ENCODE peak calls at places on chromosomes 12 and 14, in eight cellular contexts. One of them, this sample, is unnamed.

GRCh38 chr14:104638190-104638589 is 33.6 kb upstream of the TMEM179 start:
- DNase-seq in fibroblast of lung: no peak
- DNase-seq in fibroblast of mammary gland: no peak
- DNase-seq in AG04450: no peak
- DNase-seq in fibroblast of the aortic adventitia: no peak
- DNase-seq in ovary: no peak
- DNase-seq in cardiac fibroblast: no peak
- DNase-seq in H1: no peak
- DNase-seq in this sample: no peak

GRCh38 chr12:52523825-52524224 is 3.6 kb upstream of the KRT5 start:
- DNase-seq in fibroblast of lung: no peak
- DNase-seq in fibroblast of mammary gland: no peak
- DNase-seq in AG04450: no peak
- DNase-seq in fibroblast of the aortic adventitia: no peak
- DNase-seq in ovary: no peak
- DNase-seq in cardiac fibroblast: no peak
- DNase-seq in H1: no peak
- DNase-seq in this sample: peak; percentile 0

GRCh38 chr12:124386059-124386458 is 91.2 kb downstream of the RFLNA start:
- DNase-seq in fibroblast of lung: peak; percentile 49
- DNase-seq in fibroblast of mammary gland: peak; percentile 56
- DNase-seq in AG04450: no peak
- DNase-seq in fibroblast of the aortic adventitia: peak; percentile 43
- DNase-seq in ovary: no peak
- DNase-seq in cardiac fibroblast: peak; percentile 65
- DNase-seq in H1: no peak
- DNase-seq in this sample: no peak

GRCh38 chr14:83706555-83706954 is 1823.4 kb upstream of the FLRT2 start:
- DNase-seq in fibroblast of lung: no peak
- DNase-seq in fibroblast of mammary gland: no peak
- DNase-seq in AG04450: peak; percentile 7
- DNase-seq in fibroblast of the aortic adventitia: no peak
- DNase-seq in ovary: no peak
- DNase-seq in cardiac fibroblast: no peak
- DNase-seq in H1: peak; percentile 58
- DNase-seq in this sample: no peak

GRCh38 chr12:53996188-53996885 is 3.6 kb upstream of the HOXC9 start:
- DNase-seq in fibroblast of lung: no peak
- DNase-seq in fibroblast of mammary gland: no peak
- DNase-seq in AG04450: no peak
- DNase-seq in fibroblast of the aortic adventitia: no peak
- DNase-seq in ovary: no peak
- DNase-seq in cardiac fibroblast: no peak
- DNase-seq in H1: no peak
- DNase-seq in this sample: no peak

GRCh38 chr12:101759396-101760047 is 20.3 kb upstream of the SYCP3 start:
- DNase-seq in fibroblast of lung: peak; percentile 15
- DNase-seq in fibroblast of mammary gland: peak; percentile 48
- DNase-seq in AG04450: no peak
- DNase-seq in fibroblast of the aortic adventitia: peak; percentile 47
- DNase-seq in ovary: no peak
- DNase-seq in cardiac fibroblast: peak; percentile 54
- DNase-seq in H1: no peak
- DNase-seq in this sample: no peak

GRCh38 chr14:70709726-70710382 is 68.1 kb downstream of the TTC9 start:
- DNase-seq in fibroblast of lung: no peak
- DNase-seq in fibroblast of mammary gland: no peak
- DNase-seq in AG04450: no peak
- DNase-seq in fibroblast of the aortic adventitia: no peak
- DNase-seq in ovary: no peak
- DNase-seq in cardiac fibroblast: no peak
- DNase-seq in H1: no peak
- DNase-seq in this sample: no peak

GRCh38 chr14:95117937-95118726 is 39.2 kb downstream of the DICER1 start:
- DNase-seq in fibroblast of lung: no peak
- DNase-seq in fibroblast of mammary gland: no peak
- DNase-seq in AG04450: no peak
- DNase-seq in fibroblast of the aortic adventitia: no peak
- DNase-seq in ovary: no peak
- DNase-seq in cardiac fibroblast: no peak
- DNase-seq in H1: no peak
- DNase-seq in this sample: no peak

GRCh38 chr14:32635103-32635719 is 303.5 kb upstream of the NPAS3 start:
- DNase-seq in fibroblast of lung: peak; percentile 76
- DNase-seq in fibroblast of mammary gland: peak; percentile 80
- DNase-seq in AG04450: no peak
- DNase-seq in fibroblast of the aortic adventitia: peak; percentile 74
- DNase-seq in ovary: no peak
- DNase-seq in cardiac fibroblast: peak; percentile 60
- DNase-seq in H1: no peak
- DNase-seq in this sample: no peak

GRCh38 chr12:105256921-105257320 is 20.9 kb upstream of the APPL2 start:
- DNase-seq in fibroblast of lung: peak; percentile 92
- DNase-seq in fibroblast of mammary gland: peak; percentile 78
- DNase-seq in AG04450: peak; percentile 50
- DNase-seq in fibroblast of the aortic adventitia: peak; percentile 88
- DNase-seq in ovary: no peak
- DNase-seq in cardiac fibroblast: peak; percentile 87
- DNase-seq in H1: no peak
- DNase-seq in this sample: no peak

GRCh38 chr12:116015525-116015924 is 262.0 kb downstream of the MED13L start:
- DNase-seq in fibroblast of lung: peak; percentile 57
- DNase-seq in fibroblast of mammary gland: peak; percentile 63
- DNase-seq in AG04450: no peak
- DNase-seq in fibroblast of the aortic adventitia: peak; percentile 74
- DNase-seq in ovary: no peak
- DNase-seq in cardiac fibroblast: peak; percentile 77
- DNase-seq in H1: no peak
- DNase-seq in this sample: no peak

GRCh38 chr12:23552417-23552816 is 397.1 kb downstream of the SOX5 start:
- DNase-seq in fibroblast of lung: no peak
- DNase-seq in fibroblast of mammary gland: no peak
- DNase-seq in AG04450: no peak
- DNase-seq in fibroblast of the aortic adventitia: no peak
- DNase-seq in ovary: no peak
- DNase-seq in cardiac fibroblast: no peak
- DNase-seq in H1: no peak
- DNase-seq in this sample: no peak

GRCh38 chr14:86088156-86088555 is 558.2 kb downstream of the FLRT2 start:
- DNase-seq in fibroblast of lung: no peak
- DNase-seq in fibroblast of mammary gland: no peak
- DNase-seq in AG04450: no peak
- DNase-seq in fibroblast of the aortic adventitia: no peak
- DNase-seq in ovary: no peak
- DNase-seq in cardiac fibroblast: no peak
- DNase-seq in H1: no peak
- DNase-seq in this sample: no peak

GRCh38 chr12:97426485-97427116 is 36.0 kb upstream of the RMST start:
- DNase-seq in fibroblast of lung: no peak
- DNase-seq in fibroblast of mammary gland: no peak
- DNase-seq in AG04450: no peak
- DNase-seq in fibroblast of the aortic adventitia: no peak
- DNase-seq in ovary: no peak
- DNase-seq in cardiac fibroblast: no peak
- DNase-seq in H1: no peak
- DNase-seq in this sample: no peak

GRCh38 chr12:85441740-85442139 is 161.7 kb downstream of the ALX1 start:
- DNase-seq in fibroblast of lung: peak; percentile 6
- DNase-seq in fibroblast of mammary gland: peak; percentile 9
- DNase-seq in AG04450: no peak
- DNase-seq in fibroblast of the aortic adventitia: peak; percentile 36
- DNase-seq in ovary: no peak
- DNase-seq in cardiac fibroblast: peak; percentile 26
- DNase-seq in H1: no peak
- DNase-seq in this sample: no peak
- TF ChIP-seq CTCF in fibroblast of lung: no peak
- TF ChIP-seq CTCF in fibroblast of mammary gland: peak; percentile 24
- TF ChIP-seq CTCF in AG04450: peak; percentile 17
- TF ChIP-seq CTCF in fibroblast of the aortic adventitia: peak; percentile 50
- TF ChIP-seq CTCF in ovary: no peak
- TF ChIP-seq CTCF in cardiac fibroblast: peak; percentile 25
- TF ChIP-seq CTCF in H1: no peak
- TF ChIP-seq CTCF in this sample: no peak

GRCh38 chr14:99791476-99792283 is 1.5 kb upstream of the EML1 start:
- DNase-seq in fibroblast of lung: no peak
- DNase-seq in fibroblast of mammary gland: no peak
- DNase-seq in AG04450: no peak
- DNase-seq in fibroblast of the aortic adventitia: no peak
- DNase-seq in ovary: no peak
- DNase-seq in cardiac fibroblast: no peak
- DNase-seq in H1: no peak
- DNase-seq in this sample: no peak

GRCh38 chr14:99792551-99793212 is 531 bp upstream of the EML1 start:
- DNase-seq in fibroblast of lung: peak; percentile 29
- DNase-seq in fibroblast of mammary gland: peak; percentile 29
- DNase-seq in AG04450: no peak
- DNase-seq in fibroblast of the aortic adventitia: peak; percentile 36
- DNase-seq in ovary: peak; percentile 43
- DNase-seq in cardiac fibroblast: peak; percentile 35
- DNase-seq in H1: no peak
- DNase-seq in this sample: peak; percentile 16

GRCh38 chr14:99794156-99794780 is 1.1 kb downstream of the EML1 start:
- DNase-seq in fibroblast of lung: peak; percentile 40
- DNase-seq in fibroblast of mammary gland: no peak
- DNase-seq in AG04450: no peak
- DNase-seq in fibroblast of the aortic adventitia: no peak
- DNase-seq in ovary: no peak
- DNase-seq in cardiac fibroblast: no peak
- DNase-seq in H1: no peak
- DNase-seq in this sample: no peak

GRCh38 chr14:99795046-99795445 is 1.8 kb downstream of the EML1 start:
- DNase-seq in fibroblast of lung: no peak
- DNase-seq in fibroblast of mammary gland: no peak
- DNase-seq in AG04450: no peak
- DNase-seq in fibroblast of the aortic adventitia: no peak
- DNase-seq in ovary: no peak
- DNase-seq in cardiac fibroblast: no peak
- DNase-seq in H1: no peak
- DNase-seq in this sample: no peak

DNA sequence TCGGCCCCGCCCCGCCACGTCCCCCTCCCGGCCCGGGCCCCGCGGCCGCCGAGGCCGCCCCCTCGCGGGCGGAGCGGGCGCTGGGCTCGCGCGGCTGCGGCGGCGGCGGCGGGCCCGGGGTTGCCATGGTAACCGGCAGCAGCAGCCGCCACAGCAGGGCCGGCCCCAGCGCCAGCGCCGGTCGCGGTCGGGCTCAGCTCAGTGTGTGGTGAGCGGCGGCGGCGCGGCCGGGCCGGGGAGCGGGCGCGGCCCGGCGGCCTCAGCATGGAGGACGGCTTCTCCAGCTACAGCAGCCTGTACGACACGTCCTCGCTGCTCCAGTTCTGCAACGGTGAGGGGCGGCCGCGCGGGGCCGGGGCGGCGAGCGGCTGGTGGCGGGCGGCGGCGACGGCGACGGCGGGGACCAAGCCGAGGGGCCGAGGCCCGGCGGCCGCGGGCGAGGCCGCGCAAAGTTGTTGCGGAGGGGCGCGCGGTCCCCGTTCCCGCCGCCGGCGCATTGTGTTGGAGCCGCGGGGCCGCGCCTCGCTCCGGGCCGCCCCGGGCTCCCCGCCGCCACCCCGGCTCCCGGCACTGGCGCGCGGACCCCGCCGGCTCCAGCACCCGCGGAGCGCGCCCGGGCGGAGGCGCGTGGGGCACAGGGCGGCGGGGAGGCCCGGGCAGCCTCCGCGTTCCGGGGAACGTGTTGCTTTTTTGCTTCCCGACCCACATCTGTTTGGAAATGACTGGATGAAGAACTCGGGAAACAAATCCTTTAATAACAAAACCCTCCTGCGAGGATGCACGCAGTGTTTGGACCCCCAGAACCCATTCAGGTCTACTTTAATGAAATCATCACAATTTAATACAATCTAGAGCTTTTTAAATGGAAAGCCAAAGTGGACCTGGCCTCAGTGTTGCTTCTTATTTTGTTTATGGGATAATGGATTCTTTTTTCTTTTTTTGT is at the start of gene EML1:
- DNase-seq in fibroblast of lung: peak; percentile 76
- DNase-seq in fibroblast of mammary gland: peak; percentile 68
- DNase-seq in AG04450: peak; percentile 21
- DNase-seq in fibroblast of the aortic adventitia: peak; percentile 68
- DNase-seq in ovary: peak; percentile 90
- DNase-seq in cardiac fibroblast: peak; percentile 76
- DNase-seq in H1: peak; percentile 41
- DNase-seq in this sample: peak; percentile 88
- TF ChIP-seq CTCF in fibroblast of lung: no peak
- TF ChIP-seq CTCF in fibroblast of mammary gland: no peak
- TF ChIP-seq CTCF in AG04450: no peak
- TF ChIP-seq CTCF in fibroblast of the aortic adventitia: peak; percentile 22
- TF ChIP-seq CTCF in ovary: no peak
- TF ChIP-seq CTCF in cardiac fibroblast: no peak
- TF ChIP-seq CTCF in H1: peak; percentile 45
- TF ChIP-seq CTCF in this sample: no peak

GRCh38 chr12:69708649-69709048 is 9.5 kb upstream of the BEST3 start:
- DNase-seq in fibroblast of lung: no peak
- DNase-seq in fibroblast of mammary gland: no peak
- DNase-seq in AG04450: no peak
- DNase-seq in fibroblast of the aortic adventitia: no peak
- DNase-seq in ovary: no peak
- DNase-seq in cardiac fibroblast: no peak
- DNase-seq in H1: no peak
- DNase-seq in this sample: no peak
- TF ChIP-seq CTCF in fibroblast of lung: no peak
- TF ChIP-seq CTCF in fibroblast of mammary gland: peak; percentile 31
- TF ChIP-seq CTCF in AG04450: peak; percentile 24
- TF ChIP-seq CTCF in fibroblast of the aortic adventitia: peak; percentile 32
- TF ChIP-seq CTCF in ovary: no peak
- TF ChIP-seq CTCF in cardiac fibroblast: no peak
- TF ChIP-seq CTCF in H1: no peak
- TF ChIP-seq CTCF in this sample: peak; percentile 50

GRCh38 chr12:128843538-128843937 is 9.7 kb upstream of the GLT1D1 start:
- DNase-seq in fibroblast of lung: no peak
- DNase-seq in fibroblast of mammary gland: no peak
- DNase-seq in AG04450: no peak
- DNase-seq in fibroblast of the aortic adventitia: no peak
- DNase-seq in ovary: no peak
- DNase-seq in cardiac fibroblast: no peak
- DNase-seq in H1: no peak
- DNase-seq in this sample: no peak

GRCh38 chr12:128848371-128848770 is 4.9 kb upstream of the GLT1D1 start:
- DNase-seq in fibroblast of lung: no peak
- DNase-seq in fibroblast of mammary gland: no peak
- DNase-seq in AG04450: no peak
- DNase-seq in fibroblast of the aortic adventitia: no peak
- DNase-seq in ovary: no peak
- DNase-seq in cardiac fibroblast: no peak
- DNase-seq in H1: no peak
- DNase-seq in this sample: no peak

GRCh38 chr12:128840862-128841468 is 12.3 kb upstream of the GLT1D1 start:
- DNase-seq in fibroblast of lung: no peak
- DNase-seq in fibroblast of mammary gland: no peak
- DNase-seq in AG04450: no peak
- DNase-seq in fibroblast of the aortic adventitia: no peak
- DNase-seq in ovary: no peak
- DNase-seq in cardiac fibroblast: no peak
- DNase-seq in H1: no peak
- DNase-seq in this sample: no peak

GRCh38 chr12:128842579-128842978 is 10.7 kb upstream of the GLT1D1 start:
- DNase-seq in fibroblast of lung: no peak
- DNase-seq in fibroblast of mammary gland: no peak
- DNase-seq in AG04450: no peak
- DNase-seq in fibroblast of the aortic adventitia: no peak
- DNase-seq in ovary: no peak
- DNase-seq in cardiac fibroblast: no peak
- DNase-seq in H1: no peak
- DNase-seq in this sample: no peak

GRCh38 chr12:128844031-128844635 is 9.1 kb upstream of the GLT1D1 start:
- DNase-seq in fibroblast of lung: no peak
- DNase-seq in fibroblast of mammary gland: no peak
- DNase-seq in AG04450: no peak
- DNase-seq in fibroblast of the aortic adventitia: no peak
- DNase-seq in ovary: no peak
- DNase-seq in cardiac fibroblast: no peak
- DNase-seq in H1: no peak
- DNase-seq in this sample: peak; percentile 15
- TF ChIP-seq CTCF in fibroblast of lung: no peak
- TF ChIP-seq CTCF in fibroblast of mammary gland: no peak
- TF ChIP-seq CTCF in AG04450: no peak
- TF ChIP-seq CTCF in fibroblast of the aortic adventitia: no peak
- TF ChIP-seq CTCF in ovary: no peak
- TF ChIP-seq CTCF in cardiac fibroblast: no peak
- TF ChIP-seq CTCF in H1: peak; percentile 46
- TF ChIP-seq CTCF in this sample: no peak

This sample was measured in endothelial cell.